ENCODE peak calls at places on chromosomes 1 and 21, in seven cellular contexts. J is GM12864, V is bronchial epithelial cell, L is left ventricle myocardium inferior, E is upper lobe of right lung, X is GM12865, S is adrenal gland. U is an unnamed sample.
A peak's percentile ranks its signal among the peaks of the same experiment; 100 is the strongest.

GRCh38 chr1:87226341-87226760 is 102.3 kb upstream of the LMO4 start:
- DNase-seq in X (no peak), V (peak; percentile 97), E (peak; percentile 70), J (no peak), S (peak; percentile 48), L (peak; percentile 60), U (peak; percentile 95)

GRCh38 chr1:206895320-206895719 is 1.9 kb upstream of the IL24 start:
- DNase-seq in J (no peak), L (no peak), X (no peak), V (peak; percentile 100), S (no peak), E (no peak), U (no peak)

GRCh38 chr1:2257245-2257627 is 29.1 kb downstream of the SKI start:
- DNase-seq in J (no peak), L (peak; percentile 57), S (no peak), V (no peak), E (no peak), X (no peak), U (no peak)

GRCh38 chr1:40977721-40978120 is 1.8 kb upstream of the CTPS1 start:
- DNase-seq in X (no peak), J (no peak), S (no peak), E (no peak), V (no peak), L (no peak), U (no peak)

GRCh38 chr1:5279127-5279526 is 624.7 kb downstream of the AJAP1 start:
- DNase-seq in E (no peak), L (no peak), V (no peak), S (no peak), J (no peak), X (no peak), U (no peak)

GRCh38 chr1:217138839-217139466 is 415.7 kb upstream of the ESRRG start:
- DNase-seq in E (no peak), S (no peak), V (no peak), L (no peak), X (no peak), J (no peak), U (no peak)

GRCh38 chr1:15915991-15916390 is 59.9 kb downstream of the ZBTB17 start:
- DNase-seq in E (no peak), S (no peak), J (no peak), L (no peak), V (no peak), X (no peak), U (no peak)

GRCh38 chr21:38503588-38503987 is 5.3 kb upstream of the ERG start:
- DNase-seq in S (no peak), V (no peak), E (no peak), J (no peak), X (no peak), L (no peak), U (peak; percentile 4)

GRCh38 chr1:37478451-37478871 is 4.1 kb downstream of the ZC3H12A start:
- DNase-seq in L (no peak), S (peak; percentile 61), V (peak; percentile 85), E (no peak), X (peak; percentile 46), J (no peak), U (no peak)

GRCh38 chr1:112465122-112465521 is 43.6 kb upstream of the WNT2B start:
- DNase-seq in V (peak; percentile 37), X (no peak), E (no peak), J (no peak), L (no peak), S (peak; percentile 24), U (no peak)

GRCh38 chr1:157671895-157672294 is 28.7 kb downstream of the FCRL3 start:
- DNase-seq in V (peak; percentile 65), E (no peak), X (no peak), L (no peak), J (no peak), S (no peak), U (no peak)

GRCh38 chr1:67408148-67408547 is 22.1 kb downstream of the SERBP1 start:
- DNase-seq in J (no peak), E (no peak), V (no peak), L (no peak), S (no peak), X (no peak), U (no peak)

GRCh38 chr1:31568895-31569655 is 7.2 kb upstream of the TINAGL1 start:
- DNase-seq in E (peak; percentile 87), J (no peak), X (no peak), L (peak; percentile 83), V (no peak), S (peak; percentile 89), U (no peak)

GRCh38 chr1:235411489-235412486 is 44.6 kb downstream of the TBCE start:
- DNase-seq in X (no peak), L (no peak), J (no peak), S (no peak), V (no peak), E (no peak), U (no peak)

GRCh38 chr1:40650075-40650474 is 15.4 kb downstream of the RIMS3 start:
- DNase-seq in J (no peak), E (no peak), X (no peak), L (no peak), S (no peak), V (peak; percentile 38), U (no peak)

GRCh38 chr1:182206628-182207239 is 145.2 kb upstream of the ZNF648 start:
- DNase-seq in V (no peak), L (peak; percentile 69), E (no peak), S (peak; percentile 33), J (no peak), X (no peak), U (no peak)

GRCh38 chr21:33434770-33435360 is 31.7 kb downstream of the IFNGR2 start:
- DNase-seq in J (peak; percentile 92), L (no peak), V (peak; percentile 97), E (no peak), X (peak; percentile 94), S (peak; percentile 43), U (peak; percentile 59)

GRCh38 chr1:174359454-174359805 is 88.3 kb upstream of the GPR52 start:
- DNase-seq in E (no peak), L (no peak), X (no peak), V (no peak), S (no peak), J (no peak), U (no peak)

GRCh38 chr1:92410706-92411105 is 76.0 kb downstream of the GFI1 start:
- DNase-seq in E (no peak), L (no peak), X (no peak), S (no peak), J (no peak), V (no peak), U (no peak)

GRCh38 chr1:227357229-227358078 is 39.2 kb upstream of the CDC42BPA start:
- DNase-seq in V (peak; percentile 80), S (peak; percentile 87), E (no peak), J (no peak), L (peak; percentile 71), X (no peak), U (peak; percentile 74)

GRCh38 chr1:172401907-172402306 is 18.6 kb upstream of the C1orf105 start:
- DNase-seq in V (no peak), S (no peak), X (no peak), E (no peak), J (no peak), L (no peak), U (no peak)

GRCh38 chr1:246479061-246479460 is 28.0 kb downstream of the SMYD3 start:
- DNase-seq in J (no peak), X (no peak), L (no peak), E (no peak), V (no peak), S (no peak), U (no peak)

GRCh38 chr1:96521994-96522760 is 199.4 kb upstream of the PTBP2 start:
- DNase-seq in X (no peak), S (no peak), L (no peak), E (no peak), V (peak; percentile 47), J (no peak), U (no peak)

GRCh38 chr1:47280142-47280541 is 33.8 kb downstream of the STIL start:
- DNase-seq in E (no peak), V (peak; percentile 45), S (no peak), L (no peak), X (no peak), J (no peak), U (no peak)

DNA sequence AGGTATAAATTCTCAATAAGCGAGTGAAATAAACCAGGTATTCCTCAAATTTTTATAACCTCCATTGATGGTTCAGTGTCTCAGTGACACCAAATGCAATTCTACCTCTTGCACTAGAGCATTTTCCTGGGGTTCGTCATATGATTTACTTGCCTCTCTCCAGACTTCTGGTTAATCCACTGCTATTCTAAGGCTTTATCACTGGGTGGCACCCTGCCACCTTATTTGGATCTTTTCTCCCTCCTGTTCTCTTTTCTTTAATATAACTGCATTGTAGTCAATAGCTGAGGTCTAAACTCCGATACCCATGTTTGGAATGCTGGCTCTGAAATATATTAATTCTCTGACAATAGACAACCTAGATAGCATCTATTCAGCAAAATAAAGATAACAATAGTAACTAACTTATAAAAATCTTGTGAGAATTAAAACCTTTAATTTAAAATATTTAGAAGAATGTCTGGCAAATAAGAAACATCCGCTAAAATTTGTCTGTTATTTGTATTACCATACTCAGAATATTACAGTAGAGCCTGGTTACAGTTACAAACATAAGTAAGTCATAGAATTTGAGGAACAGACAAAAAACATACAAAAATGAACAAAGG is 436.4 kb downstream of the PLA2G4A start:
- DNase-seq in X (peak; percentile 32), S (peak; percentile 21), L (no peak), J (no peak), V (peak; percentile 55), E (no peak), U (no peak)
- TF ChIP-seq CTCF in X (peak; percentile 33), S (no peak), L (no peak), J (no peak), V (peak; percentile 50), E (no peak), U (peak; percentile 11)

DNA sequence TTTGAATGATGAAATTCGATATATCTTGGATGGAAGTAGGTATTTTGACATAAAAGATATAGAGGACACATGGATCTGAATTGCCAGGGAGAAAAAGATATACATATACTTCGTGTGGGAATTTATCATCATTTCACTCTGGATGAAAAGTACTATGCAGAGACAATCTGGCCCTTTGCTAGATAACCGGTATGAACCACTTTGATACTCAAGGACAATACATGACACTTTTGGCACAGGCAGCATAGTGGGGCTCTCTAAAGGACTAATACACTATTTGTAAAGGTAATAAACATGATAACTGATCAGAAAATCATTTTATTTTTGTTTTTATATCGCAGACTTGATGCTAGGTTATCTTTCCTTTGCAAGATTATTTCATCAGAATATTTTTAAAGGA is 24.2 kb downstream of the JAK1 start:
- DNase-seq in V (no peak), J (no peak), X (no peak), S (no peak), E (no peak), L (no peak), U (no peak)
- H3K4me3 ChIP-seq in V (no peak overlapping the region), J (no peak overlapping the region), X (no peak overlapping the region), S (no peak overlapping the region), E (no peak overlapping the region), L (no peak overlapping the region), U (no peak overlapping the region)

DNA sequence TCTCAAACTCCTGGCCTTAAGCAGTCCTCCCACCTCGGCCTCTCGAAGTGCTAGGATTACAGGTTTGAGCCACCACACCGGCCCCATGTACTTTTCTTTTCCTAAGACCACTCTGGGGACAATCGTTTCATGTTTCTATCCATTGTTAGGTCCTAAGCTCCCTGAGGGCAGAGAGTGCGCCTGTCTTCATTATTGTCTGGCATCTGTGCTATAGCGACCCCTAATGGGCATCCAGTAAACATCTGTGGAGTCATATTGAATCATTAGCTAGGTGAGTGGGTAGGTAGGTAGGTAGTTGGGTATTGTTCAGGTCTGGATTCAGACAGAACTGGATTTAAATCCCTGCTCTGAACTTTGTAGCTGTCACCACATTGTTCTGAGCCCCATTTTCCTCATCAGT is 66.1 kb downstream of the TMEM53 start:
- DNase-seq in J (no peak), X (peak; percentile 14), S (no peak), E (no peak), V (peak; percentile 16), L (no peak), U (no peak)
- TF ChIP-seq CTCF in J (peak; percentile 49), X (peak; percentile 30), S (no peak), E (no peak), V (peak; percentile 6), L (no peak), U (peak; percentile 14)

GRCh38 chr21:46326110-46326703 is 2.3 kb downstream of the PCNT start:
- DNase-seq in S (no peak), X (no peak), J (no peak), V (no peak), E (no peak), L (no peak), U (no peak)
- H3K4me3 ChIP-seq in S (no peak overlapping the region), X (no peak overlapping the region), J (no peak overlapping the region), V (no peak overlapping the region), E (no peak overlapping the region), L (no peak overlapping the region), U (peak overlapping the region; percentile 95)